ENCODE peak calls at places on chromosomes 6 and 20, in five cellular contexts. V, P, E, H and F are unnamed samples.

GRCh38 chr20:21184810-21185209 is 58.9 kb downstream of the KIZ start:
- DNase-seq in E (no peak), H (no peak), V (no peak), P (peak; percentile 49), F (no peak)

GRCh38 chr20:3563548-3564177 is 92.8 kb downstream of the ATRN start:
- DNase-seq in E (peak; percentile 13), H (no peak), P (peak; percentile 56), V (no peak), F (peak; percentile 76)

GRCh38 chr6:114121913-114122662 is 151.1 kb upstream of the HDAC2 start:
- DNase-seq in H (no peak), V (no peak), E (no peak), P (no peak), F (no peak)

GRCh38 chr20:14826926-14827325 is 489.5 kb upstream of the FLRT3 start:
- DNase-seq in E (no peak), P (no peak), V (no peak), H (no peak), F (no peak)

GRCh38 chr6:16184129-16184528 is 54.3 kb upstream of the GMPR start:
- DNase-seq in V (no peak), H (peak; percentile 62), P (peak; percentile 20), E (no peak), F (peak; percentile 2)

GRCh38 chr6:146891615-146892265 is 293.0 kb downstream of the ADGB start:
- DNase-seq in H (no peak), P (peak; percentile 43), V (no peak), E (no peak), F (no peak)

GRCh38 chr6:43886067-43886461 is 116.1 kb downstream of the VEGFA start:
- DNase-seq in P (no peak), V (no peak), H (no peak), E (no peak), F (no peak)

GRCh38 chr6:164926686-164927085 is 382.7 kb downstream of the C6orf118 start:
- DNase-seq in V (no peak), H (no peak), P (no peak), E (no peak), F (no peak)

GRCh38 chr20:50772418-50773185 is 22.3 kb upstream of the BCAS4 start:
- DNase-seq in P (no peak), V (no peak), H (peak; percentile 18), E (no peak), F (no peak)

GRCh38 chr6:139597781-139598368 is 223.4 kb upstream of the CITED2 start:
- DNase-seq in V (no peak), H (peak; percentile 58), E (no peak), P (peak; percentile 98), F (no peak)

GRCh38 chr6:137693737-137694136 is 173.3 kb upstream of the TNFAIP3 start:
- DNase-seq in V (no peak), P (no peak), H (no peak), E (no peak), F (no peak)

GRCh38 chr20:19498756-19499155 is 259.3 kb upstream of the RIN2 start:
- DNase-seq in V (no peak), H (no peak), E (no peak), P (no peak), F (no peak)